ENCODE peak calls at places on chromosome 4, in ten cellular contexts. G is HTR-8/SVneo; H is CD8-positive, alpha-beta memory T cell; Z is activated CD4-positive, alpha-beta T cell treated with anti-CD3 and anti-CD28 coated beads, Interleukin-2, amount 10 ng/mL, durations not matched to agents 7 days and 5 days; E is fibroblast of the aortic adventitia; U is coronary artery; F is astrocyte of the spinal cord; L is neural progenitor cell; I is central memory CD4-positive, alpha-beta T cell; R is CD4-positive, CD25-positive, alpha-beta regulatory T cell. W is an unnamed sample.

GRCh38 chr4:101346312-101346561 is 1.1 kb downstream of the PPP3CA start:
- DNase-seq in Z (peak), U (no peak), H (peak), I (peak), L (no peak), G (no peak), R (peak), E (no peak), F (no peak), W (no peak)

GRCh38 chr4:181693517-181693916 is 549.7 kb upstream of the TENM3 start:
- DNase-seq in Z (no peak), E (no peak), R (no peak), I (no peak), G (no peak), L (no peak), U (no peak), F (no peak), H (no peak), W (no peak)

GRCh38 chr4:184911310-184911709 is 85.5 kb upstream of the ACSL1 start:
- DNase-seq in U (no peak), G (no peak), R (no peak), L (no peak), I (no peak), F (peak), E (peak), Z (no peak), H (no peak), W (no peak)

GRCh38 chr4:7784131-7784870 is 155.4 kb downstream of the AFAP1 start:
- DNase-seq in G (no peak), R (no peak), L (no peak), I (no peak), H (no peak), U (no peak), Z (no peak), E (no peak), F (no peak), W (no peak)

GRCh38 chr4:171203425-171203824 is 609.8 kb upstream of the GALNTL6 start:
- DNase-seq in L (no peak), G (peak), Z (no peak), I (no peak), U (no peak), H (no peak), R (no peak), E (no peak), F (peak), W (no peak)

GRCh38 chr4:991451-992296 is 1.5 kb downstream of the SLC26A1 start:
- DNase-seq in G (no peak), L (no peak), U (no peak), R (no peak), H (no peak), Z (no peak), E (no peak), F (no peak), I (no peak), W (no peak)

GRCh38 chr4:94856030-94856429 is 98.3 kb downstream of the BMPR1B start:
- DNase-seq in G (no peak), Z (no peak), I (no peak), F (no peak), E (no peak), R (no peak), L (no peak), U (no peak), H (no peak), W (no peak)

GRCh38 chr4:4256799-4257198 is 8.8 kb upstream of the TMEM128 start:
- DNase-seq in E (no peak), Z (no peak), G (no peak), F (no peak), L (no peak), U (no peak), I (no peak), R (peak), H (no peak), W (no peak)

GRCh38 chr4:109462297-109462696 is 28.7 kb downstream of the SEC24B start:
- DNase-seq in H (no peak), L (no peak), Z (no peak), U (no peak), I (no peak), R (no peak), G (no peak), E (peak), F (no peak), W (no peak)

GRCh38 chr4:47074836-47075235 is 43.5 kb downstream of the GABRB1 start:
- DNase-seq in R (no peak), Z (no peak), I (no peak), G (no peak), L (no peak), H (no peak), F (no peak), U (no peak), E (peak), W (no peak)

GRCh38 chr4:8078610-8079015 is 80.0 kb downstream of the ABLIM2 start:
- DNase-seq in G (no peak), I (no peak), Z (no peak), F (no peak), U (no peak), R (no peak), L (no peak), E (no peak), H (no peak), W (no peak)

GRCh38 chr4:96599752-96600151 is 759.9 kb downstream of the PDHA2 start:
- DNase-seq in L (no peak), I (no peak), R (no peak), U (no peak), Z (no peak), G (no peak), H (no peak), E (no peak), F (no peak), W (no peak)

GRCh38 chr4:138832563-138832962 is 183.0 kb upstream of the NOCT start:
- DNase-seq in H (no peak), Z (no peak), I (no peak), G (no peak), U (no peak), R (no peak), F (no peak), L (no peak), E (no peak), W (no peak)

GRCh38 chr4:151540728-151541437 is 131.9 kb downstream of the FHIP1A start:
- DNase-seq in L (no peak), Z (no peak), H (no peak), I (no peak), R (no peak), E (peak), G (peak), U (no peak), F (peak), W (no peak)

GRCh38 chr4:111602848-111603247 is 542.4 kb upstream of the FAM241A start:
- DNase-seq in G (no peak), F (peak), L (no peak), Z (no peak), E (peak), I (no peak), H (no peak), R (no peak), U (no peak), W (no peak)

GRCh38 chr4:825969-826330 is at the start of gene CPLX1:
- DNase-seq in U (no peak), G (peak), L (peak), E (no peak), F (no peak), H (no peak), Z (no peak), I (no peak), R (no peak), W (peak)

GRCh38 chr4:21032246-21032645 is 332.0 kb downstream of the PACRGL start:
- DNase-seq in G (no peak), F (peak), R (no peak), E (no peak), I (no peak), U (no peak), Z (no peak), L (no peak), H (no peak), W (no peak)

GRCh38 chr4:38687571-38688011 is 23.6 kb downstream of the KLF3 start:
- DNase-seq in H (no peak), I (no peak), R (peak), U (no peak), L (no peak), F (no peak), E (no peak), Z (no peak), G (no peak), W (no peak)

GRCh38 chr4:99790796-99791617 is 25.6 kb upstream of the DAPP1 start:
- DNase-seq in E (peak), G (no peak), I (no peak), U (no peak), L (no peak), F (peak), H (no peak), Z (no peak), R (no peak), W (no peak)

GRCh38 chr4:182010876-182011275 is 232.3 kb upstream of the TENM3 start:
- DNase-seq in H (no peak), F (peak), G (no peak), E (peak), L (no peak), U (no peak), I (no peak), R (no peak), Z (no peak), W (no peak)

GRCh38 chr4:99642725-99643489 is 14.7 kb downstream of the C4orf54 start:
- DNase-seq in L (no peak), U (peak), R (no peak), E (peak), H (no peak), I (no peak), F (no peak), Z (no peak), G (no peak), W (no peak)

GRCh38 chr4:184457530-184458249 is 16.7 kb downstream of the IRF2 start:
- DNase-seq in H (no peak), Z (no peak), L (no peak), U (no peak), I (no peak), F (no peak), R (no peak), E (no peak), G (no peak), W (no peak)

GRCh38 chr4:99966692-99967091 is 16.6 kb upstream of the H2AZ1 start:
- DNase-seq in I (no peak), H (no peak), F (no peak), G (no peak), U (no peak), Z (no peak), L (no peak), E (no peak), R (no peak), W (no peak)

GRCh38 chr4:159098482-159099127 is 4.3 kb upstream of the RAPGEF2 start:
- DNase-seq in R (no peak), H (no peak), U (no peak), F (no peak), G (no peak), Z (no peak), E (no peak), I (no peak), L (no peak), W (no peak)

GRCh38 chr4:156293657-156294297 is 340.1 kb upstream of the CTSO start:
- DNase-seq in G (peak), I (no peak), U (no peak), L (no peak), F (peak), Z (no peak), R (no peak), H (no peak), E (peak), W (no peak)

GRCh38 chr4:4922441-4922840 is 63.0 kb downstream of the MSX1 start:
- DNase-seq in H (no peak), E (no peak), I (no peak), R (no peak), L (no peak), Z (no peak), G (no peak), F (no peak), U (no peak), W (no peak)